ENCODE peak calls at places on chromosome 19, in nine cellular contexts. Y is neuronal stem cell; G is A549; Q is uterus; T is astrocyte; K is CD8-positive, alpha-beta memory T cell; O is heart left ventricle; E is osteoblast; U is IMR-90. B is an unnamed sample.
A peak's percentile ranks its signal among the peaks of the same experiment; 100 is the strongest.

GRCh38 chr19:55640577-55641375 is at the start of gene ZNF580:
- DNase-seq in Y (peak; percentile 65), U (peak; percentile 78), K (peak; percentile 56), O (peak; percentile 86), E (peak; percentile 98), G (peak; percentile 77), T (peak; percentile 86), Q (no peak), B (peak; percentile 94)

GRCh38 chr19:51114087-51114714 is 6.0 kb upstream of the CTU1 start:
- DNase-seq in Q (no peak), E (no peak), O (no peak), Y (no peak), K (peak; percentile 23), U (no peak), G (no peak), T (no peak), B (peak; percentile 4)

GRCh38 chr19:14183741-14184395 is 22.1 kb downstream of the ADGRL1 start:
- DNase-seq in Q (no peak), T (no peak), U (no peak), Y (no peak), O (no peak), K (no peak), E (peak; percentile 64), G (no peak), B (no peak)

GRCh38 chr19:41994994-41995958 is 1.2 kb upstream of the ATP1A3 start:
- DNase-seq in U (no peak), Q (no peak), Y (no peak), K (no peak), T (no peak), E (peak; percentile 81), G (no peak), O (no peak), B (no peak)

GRCh38 chr19:29530549-29531457 is 5.0 kb downstream of the VSTM2B start:
- DNase-seq in O (peak; percentile 10), U (no peak), Y (no peak), T (no peak), K (no peak), G (no peak), Q (no peak), E (peak; percentile 91), B (no peak)

GRCh38 chr19:47723573-47723923 is 10.3 kb downstream of the EHD2 start:
- DNase-seq in U (peak; percentile 95), T (peak; percentile 92), Y (no peak), K (no peak), G (peak; percentile 92), E (no peak), O (peak; percentile 63), Q (peak; percentile 82), B (peak; percentile 84)

GRCh38 chr19:8702350-8702749 is 3.8 kb upstream of the ACTL9 start:
- DNase-seq in G (no peak), O (no peak), T (no peak), K (no peak), Y (no peak), E (no peak), U (no peak), Q (no peak), B (no peak)

GRCh38 chr19:6654347-6655310 is 15.3 kb downstream of the TNFSF14 start:
- DNase-seq in E (peak; percentile 32), T (no peak), K (peak; percentile 26), O (no peak), Q (no peak), U (no peak), Y (no peak), G (no peak), B (no peak)

GRCh38 chr19:12833747-12834417 is 497 bp downstream of the RTBDN start:
- DNase-seq in O (no peak), Q (no peak), K (no peak), Y (no peak), G (no peak), E (peak; percentile 87), U (no peak), T (no peak), B (no peak)

GRCh38 chr19:46471116-46471733 is at the start of gene PNMA8A:
- DNase-seq in U (peak; percentile 57), G (peak; percentile 57), T (peak; percentile 71), Q (peak; percentile 68), E (peak; percentile 94), Y (peak; percentile 94), K (peak; percentile 38), O (peak; percentile 89), B (peak; percentile 95)

GRCh38 chr19:17411801-17412200 is 6.4 kb upstream of the BST2 start:
- DNase-seq in G (no peak), Y (no peak), E (peak; percentile 10), Q (no peak), O (no peak), U (no peak), T (no peak), K (no peak), B (no peak)
- H3K27ac ChIP-seq in G (no peak overlapping the region), Y (no peak overlapping the region), E (no peak overlapping the region), Q (peak overlapping the region; percentile 77), O (no peak overlapping the region), U (no peak overlapping the region), T (no peak overlapping the region), K (no peak overlapping the region), B (no peak overlapping the region)

GRCh38 chr19:1130801-1131717 is 27.3 kb downstream of the GPX4 start:
- DNase-seq in K (peak; percentile 32), T (no peak), E (no peak), G (no peak), O (no peak), Q (peak; percentile 26), U (no peak), Y (no peak), B (no peak)

GRCh38 chr19:1128111-1128510 is 24.3 kb downstream of the GPX4 start:
- DNase-seq in G (no peak), Y (no peak), T (no peak), K (no peak), U (no peak), E (no peak), Q (no peak), O (no peak), B (no peak)

GRCh38 chr19:1131718-1132552 is 28.1 kb downstream of the GPX4 start:
- DNase-seq in U (peak; percentile 88), Y (peak; percentile 51), E (peak; percentile 100), T (peak; percentile 87), Q (peak; percentile 79), K (peak; percentile 83), O (peak; percentile 94), G (peak; percentile 64), B (peak; percentile 98)

GRCh38 chr19:1126984-1127760 is 23.4 kb downstream of the GPX4 start:
- DNase-seq in T (no peak), Y (no peak), U (no peak), E (no peak), G (no peak), O (no peak), K (no peak), Q (no peak), B (no peak)

GRCh38 chr19:1129535-1129934 is 25.7 kb downstream of the GPX4 start:
- DNase-seq in K (no peak), T (no peak), Y (no peak), O (no peak), G (no peak), U (no peak), E (no peak), Q (no peak), B (no peak)
- H3K4me1 ChIP-seq in K (peaks cover 36% of the 10 kb centered on the region), T (peaks cover 29% of the 10 kb centered on the region), Y (peaks cover 13% of the 10 kb centered on the region), O (peaks cover 31% of the 10 kb centered on the region), G (peaks cover 30% of the 10 kb centered on the region), U (peaks cover 29% of the 10 kb centered on the region), E (peaks cover 42% of the 10 kb centered on the region), Q (no peaks in the 10 kb centered on the region), B (no peaks in the 10 kb centered on the region)

GRCh38 chr19:4534836-4535658 is at the start of gene PLIN5:
- DNase-seq in K (peak; percentile 55), U (peak; percentile 26), Q (peak; percentile 59), G (peak; percentile 66), Y (peak; percentile 85), E (peak; percentile 96), T (peak; percentile 6), O (peak; percentile 89), B (peak; percentile 95)

GRCh38 chr19:4537953-4538600 is 1.8 kb downstream of the LRG1 start:
- DNase-seq in U (no peak), G (no peak), O (no peak), Q (no peak), Y (no peak), T (no peak), E (no peak), K (no peak), B (no peak)

GRCh38 chr19:4538601-4538954 is 1.3 kb downstream of the LRG1 start:
- DNase-seq in K (no peak), E (no peak), O (no peak), U (no peak), G (no peak), Y (no peak), T (no peak), Q (no peak), B (no peak)

GRCh38 chr19:4539169-4539696 is 603 bp downstream of the LRG1 start:
- DNase-seq in E (no peak), U (no peak), K (no peak), T (no peak), O (no peak), Q (no peak), G (no peak), Y (no peak), B (no peak)

DNA sequence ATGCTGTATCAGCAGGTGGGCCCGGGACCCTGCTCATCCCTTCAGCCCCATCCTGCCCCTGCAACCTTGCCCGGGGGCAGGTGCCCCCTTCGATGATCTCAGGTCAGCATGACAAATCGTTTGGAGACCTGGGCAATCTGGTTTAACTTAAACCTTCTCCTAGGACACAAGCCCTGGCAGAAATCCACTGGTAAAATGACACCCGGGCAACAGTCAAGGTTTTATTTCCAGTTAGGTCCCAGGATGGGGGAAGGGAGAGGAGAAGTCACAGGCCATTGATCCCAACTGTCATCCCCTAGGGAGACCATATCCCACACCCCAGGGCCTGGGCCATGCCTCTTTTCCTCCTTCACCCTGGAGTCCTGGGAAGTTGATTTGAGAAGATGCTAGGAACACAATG is 1.8 kb upstream of the PLIN5 start:
- DNase-seq in U (no peak), E (no peak), O (no peak), G (no peak), Q (no peak), K (no peak), Y (no peak), T (no peak), B (no peak)
- H3K27ac ChIP-seq in U (no peak overlapping the region), E (no peak overlapping the region), O (no peak overlapping the region), G (no peak overlapping the region), Q (no peak overlapping the region), K (no peak overlapping the region), Y (no peak overlapping the region), T (no peak overlapping the region), B (no peak overlapping the region)

DNA sequence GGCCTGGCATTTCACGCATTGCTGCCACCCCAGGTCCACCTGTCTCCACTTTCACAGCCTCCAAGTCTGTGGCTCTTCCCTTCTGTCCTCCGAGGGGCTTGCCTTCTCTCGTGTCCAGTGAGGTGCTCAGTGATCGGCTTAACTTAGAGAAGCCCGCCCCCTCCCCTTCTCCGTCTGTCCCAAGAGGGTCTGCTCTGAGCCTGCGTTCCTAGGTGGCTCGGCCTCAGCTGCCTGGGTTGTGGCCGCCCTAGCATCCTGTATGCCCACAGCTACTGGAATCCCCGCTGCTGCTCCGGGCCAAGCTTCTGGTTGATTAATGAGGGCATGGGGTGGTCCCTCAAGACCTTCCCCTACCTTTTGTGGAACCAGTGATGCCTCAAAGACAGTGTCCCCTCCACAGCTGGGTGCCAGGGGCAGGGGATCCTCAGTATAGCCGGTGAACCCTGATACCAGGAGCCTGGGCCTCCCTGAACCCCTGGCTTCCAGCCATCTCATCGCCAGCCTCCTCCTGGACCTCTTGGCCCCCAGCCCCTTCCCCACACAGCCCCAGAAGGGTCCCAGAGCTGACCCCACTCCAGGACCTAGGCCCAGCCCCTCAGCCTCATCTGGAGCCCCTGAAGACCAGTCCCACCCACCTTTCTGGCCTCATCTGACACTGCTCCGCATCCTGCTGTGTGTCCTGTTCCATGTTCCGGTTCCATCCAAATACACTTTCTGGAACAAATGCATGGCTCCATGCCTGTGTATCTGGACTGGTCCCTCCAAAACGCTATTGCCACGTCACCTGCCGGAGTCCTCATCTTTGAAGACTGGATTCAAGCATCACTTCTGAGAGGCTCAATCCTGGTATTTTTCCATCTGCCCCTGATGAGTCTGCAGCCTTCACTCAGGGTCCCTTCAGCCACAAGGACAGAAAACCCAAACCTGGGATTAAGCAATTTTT is 10.7 kb upstream of the DHDH start:
- DNase-seq in K (no peak), T (no peak), E (peak; percentile 61), U (no peak), G (no peak), Q (no peak), Y (no peak), O (no peak), B (peak; percentile 48)
- H3K4me1 ChIP-seq in K (no peaks in the 10 kb centered on the region), T (peaks cover 20% of the 10 kb centered on the region), E (peaks cover 21% of the 10 kb centered on the region), U (peaks cover 11% of the 10 kb centered on the region), G (peaks cover 40% of the 10 kb centered on the region), Q (no peaks in the 10 kb centered on the region), Y (no peaks in the 10 kb centered on the region), O (peaks cover 10% of the 10 kb centered on the region), B (no peaks in the 10 kb centered on the region)